ENCODE peak calls at places on chromosomes 16 and 17, in four cellular contexts. E, T, H and B are unnamed samples. For H3K4me1, the result is how much of the 10 kb centered on the place peaks cover.

GRCh38 chr16:88395669-88396584 is 13.2 kb downstream of the ZNF469 start:
- DNase-seq in E (no peak), T (no peak), H (no peak), B (no peak)

GRCh38 chr16:71399801-71400563 is 41.5 kb downstream of the CALB2 start:
- DNase-seq in E (no peak), T (no peak), H (no peak), B (no peak)

GRCh38 chr17:32523827-32524552 is 37.2 kb downstream of the CDK5R1 start:
- DNase-seq in E (no peak), T (no peak), H (no peak), B (no peak)

GRCh38 chr16:86087561-86088230 is 188.7 kb downstream of the IRF8 start:
- DNase-seq in E (peak), T (no peak), H (no peak), B (no peak)

GRCh38 chr17:38844261-38844757 is 9.2 kb downstream of the RPL23 start:
- DNase-seq in E (no peak), T (no peak), H (no peak), B (no peak)

GRCh38 chr16:50763211-50763610 is 21.3 kb downstream of the CYLD start:
- DNase-seq in E (no peak), T (no peak), H (no peak), B (no peak)

GRCh38 chr17:29593546-29594440 is 861 bp downstream of the ANKRD13B start:
- DNase-seq in E (peak), T (peak), H (peak), B (no peak)

GRCh38 chr16:424623-425081 is 797 bp upstream of the RAB11FIP3 start:
- DNase-seq in E (no peak), T (no peak), H (peak), B (no peak)

GRCh38 chr16:15846510-15846909 is 10.3 kb downstream of the MYH11 start:
- DNase-seq in E (no peak), T (no peak), H (no peak), B (no peak)

GRCh38 chr17:61816538-61816937 is 46.8 kb downstream of the BRIP1 start:
- DNase-seq in E (no peak), T (no peak), H (no peak), B (no peak)

GRCh38 chr16:89185062-89185751 is 13.7 kb downstream of the CDH15 start:
- DNase-seq in E (no peak), T (no peak), H (peak), B (no peak)

GRCh38 chr17:41739661-41740352 is 5.4 kb upstream of the HAP1 start:
- DNase-seq in E (no peak), T (no peak), H (no peak), B (no peak)

GRCh38 chr17:78661092-78661770 is 84.0 kb upstream of the DNAH17 start:
- DNase-seq in E (no peak), T (no peak), H (no peak), B (no peak)

GRCh38 chr16:55014022-55014421 is 83.4 kb downstream of the IRX5 start:
- DNase-seq in E (no peak), T (no peak), H (no peak), B (no peak)

GRCh38 chr16:79601092-79601977 is 798 bp upstream of the MAF start:
- DNase-seq in E (peak), T (peak), H (peak), B (peak)

GRCh38 chr17:48236681-48237134 is 129.1 kb downstream of the SNX11 start:
- DNase-seq in E (no peak), T (no peak), H (no peak), B (no peak)

GRCh38 chr17:45128331-45128730 is 4.0 kb downstream of the PLCD3 start:
- DNase-seq in E (no peak), T (no peak), H (peak), B (no peak)

GRCh38 chr17:66507982-66508760 is 205.8 kb downstream of the PRKCA start:
- DNase-seq in E (no peak), T (no peak), H (no peak), B (no peak)

GRCh38 chr16:725463-726187 is 618 bp downstream of the CCDC78 start:
- DNase-seq in E (no peak), T (no peak), H (no peak), B (no peak)

GRCh38 chr16:66478733-66479511 is 51.8 kb downstream of the BEAN1 start:
- DNase-seq in E (peak), T (peak), H (peak), B (peak)

GRCh38 chr17:74737299-74738050 is 419 bp downstream of the RAB37 start:
- DNase-seq in E (peak), T (peak), H (peak), B (no peak)

GRCh38 chr16:17470002-17470870 is 524 bp downstream of the XYLT1 start:
- DNase-seq in E (peak), T (peak), H (peak), B (no peak)

GRCh38 chr16:78574571-78574970 is 475.1 kb downstream of the WWOX start:
- DNase-seq in E (no peak), T (no peak), H (no peak), B (no peak)

GRCh38 chr17:65170839-65171238 is 33.7 kb downstream of the RGS9 start:
- DNase-seq in E (no peak), T (no peak), H (peak), B (no peak)

GRCh38 chr16:50096791-50097190 is 31.0 kb downstream of the HEATR3 start:
- DNase-seq in E (no peak), T (no peak), H (no peak), B (no peak)

GRCh38 chr17:15255713-15256454 is 9.2 kb downstream of the PMP22 start:
- DNase-seq in E (no peak), T (no peak), H (peak), B (no peak)

GRCh38 chr16:81632392-81633146 is 146.5 kb upstream of the PLCG2 start:
- DNase-seq in E (no peak), T (no peak), H (no peak), B (peak)

GRCh38 chr16:28073836-28074235 is 10.3 kb upstream of the GSG1L start:
- DNase-seq in E (no peak), T (no peak), H (no peak), B (no peak)

GRCh38 chr16:3945751-3946603 is 65.5 kb upstream of the CREBBP start:
- DNase-seq in E (peak), T (no peak), H (peak), B (no peak)

GRCh38 chr16:85350973-85351372 is 238.7 kb upstream of the CIBAR2 start:
- DNase-seq in E (peak), T (no peak), H (peak), B (peak)

GRCh38 chr16:28155293-28155692 is 56.5 kb downstream of the XPO6 start:
- DNase-seq in E (no peak), T (no peak), H (no peak), B (no peak)

GRCh38 chr16:87436225-87437172 is 44.4 kb downstream of the MAP1LC3B start:
- DNase-seq in E (peak), T (no peak), H (peak), B (no peak)

DNA sequence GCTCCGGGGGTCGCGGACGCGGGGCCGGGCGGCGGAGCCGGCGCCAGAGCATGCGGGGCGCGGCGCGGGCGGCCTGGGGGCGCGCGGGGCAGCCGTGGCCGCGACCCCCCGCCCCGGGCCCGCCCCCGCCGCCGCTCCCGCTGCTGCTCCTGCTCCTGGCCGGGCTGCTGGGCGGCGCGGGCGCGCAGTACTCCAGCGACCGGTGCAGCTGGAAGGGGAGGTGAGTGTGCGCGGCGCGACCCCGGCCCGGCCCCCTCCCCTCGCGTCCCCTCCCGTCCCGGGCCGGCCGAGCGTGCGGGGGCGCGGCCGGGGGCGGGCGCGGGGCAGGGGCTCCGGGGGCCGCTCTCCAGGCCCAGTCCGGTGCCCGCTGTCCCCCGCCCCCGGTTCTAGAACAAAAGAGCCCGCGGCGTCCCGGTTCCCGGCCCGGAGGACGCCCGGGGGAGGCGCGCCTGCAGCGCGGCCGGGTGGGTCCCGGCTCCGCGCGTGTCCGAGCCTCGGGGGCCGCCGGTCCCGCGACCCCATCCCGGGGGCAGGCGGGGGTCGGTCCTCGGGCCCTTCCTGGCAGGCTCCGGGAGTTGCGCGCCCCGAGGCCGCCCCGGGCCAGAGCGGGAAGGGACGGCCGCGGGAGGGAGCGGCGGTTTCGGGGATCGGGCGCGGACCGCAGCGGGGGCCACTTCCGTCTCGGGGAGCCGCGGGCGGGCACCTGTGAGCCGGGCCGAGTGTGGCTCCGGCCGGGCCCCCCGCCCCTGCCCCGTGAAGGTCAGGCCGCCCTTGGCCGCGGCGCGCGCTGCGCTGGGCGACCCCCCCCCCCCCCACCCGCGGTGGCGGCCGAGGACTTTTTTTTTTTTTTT is 582 bp downstream of the METRNL start:
- DNase-seq in E (peak), T (peak), H (peak), B (no peak)
- H3K27ac ChIP-seq in E (no peak), T (no peak), H (peak), B (peak)

GRCh38 chr16:57112403-57113041 is 20.1 kb downstream of the CPNE2 start:
- DNase-seq in E (peak), T (no peak), H (no peak), B (peak)

GRCh38 chr16:57115148-57115503 is 22.7 kb downstream of the CPNE2 start:
- DNase-seq in E (no peak), T (no peak), H (no peak), B (no peak)

GRCh38 chr16:57113042-57113453 is 20.7 kb downstream of the CPNE2 start:
- DNase-seq in E (no peak), T (no peak), H (no peak), B (no peak)

GRCh38 chr16:57115504-57116182 is 23.3 kb downstream of the CPNE2 start:
- DNase-seq in E (no peak), T (peak), H (peak), B (no peak)

DNA sequence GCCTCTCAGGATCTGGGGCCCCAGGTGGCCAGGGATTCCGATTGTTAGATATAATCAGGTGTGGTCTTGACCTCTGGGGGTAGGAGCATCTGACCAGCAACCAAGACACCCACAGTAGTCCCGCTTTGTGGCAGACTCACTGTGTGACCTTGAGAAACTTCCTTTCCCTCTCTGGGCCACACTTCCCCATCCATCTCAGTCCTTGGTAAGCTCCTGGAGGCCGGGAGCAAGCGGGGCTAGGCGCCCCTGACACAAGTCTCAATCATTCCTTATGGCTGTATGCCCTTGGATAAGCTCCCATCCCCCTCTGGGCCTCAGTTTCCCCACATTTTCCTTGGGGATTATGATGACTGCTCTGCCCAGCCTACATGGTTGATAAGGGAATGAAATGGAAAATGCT is 21.3 kb downstream of the CPNE2 start:
- DNase-seq in E (no peak), T (no peak), H (peak), B (no peak)
- H3K4me1 ChIP-seq in E (under half), T (under half), H (under half), B (under half)

GRCh38 chr16:84196101-84196500 is 5.1 kb downstream of the ADAD2 start:
- DNase-seq in E (no peak), T (no peak), H (no peak), B (no peak)

GRCh38 chr16:84193480-84193879 is 2.5 kb downstream of the ADAD2 start:
- DNase-seq in E (no peak), T (no peak), H (no peak), B (no peak)

GRCh38 chr16:84194470-84195200 is 3.7 kb downstream of the ADAD2 start:
- DNase-seq in E (no peak), T (no peak), H (no peak), B (no peak)

GRCh38 chr16:84195201-84196093 is 4.5 kb downstream of the ADAD2 start:
- DNase-seq in E (no peak), T (no peak), H (no peak), B (no peak)

GRCh38 chr16:84194018-84194417 is 3.1 kb downstream of the ADAD2 start:
- DNase-seq in E (no peak), T (no peak), H (no peak), B (no peak)
- H3K4me3 ChIP-seq in E (no peak), T (no peak), H (no peak), B (no peak)

GRCh38 chr17:76262732-76263344 is 2.3 kb upstream of the UBALD2 start:
- DNase-seq in E (no peak), T (no peak), H (peak), B (no peak)
- H3K27ac ChIP-seq in E (no peak), T (no peak), H (no peak), B (no peak)

DNA sequence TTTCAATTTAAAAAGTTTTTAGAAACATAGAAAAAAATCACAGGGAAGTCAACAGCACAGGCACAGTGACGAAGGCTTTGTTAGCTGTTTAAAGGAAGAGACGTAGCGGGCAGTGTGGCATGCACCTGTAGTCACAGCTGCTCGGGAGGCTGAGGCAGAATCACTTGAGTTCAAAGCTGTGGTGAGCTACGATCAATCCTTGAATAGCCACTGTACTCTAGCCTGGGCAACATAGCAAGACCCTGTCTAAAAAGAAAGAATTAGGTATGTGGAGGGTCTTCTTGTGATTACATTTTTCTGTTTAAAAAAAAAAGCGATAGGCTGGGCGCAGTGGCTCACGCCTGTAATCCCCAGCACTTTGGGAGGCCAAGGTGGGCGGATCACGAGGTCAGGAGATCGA is 50.1 kb downstream of the FOXK2 start:
- DNase-seq in E (no peak), T (no peak), H (no peak), B (no peak)
- H3K4me1 ChIP-seq in E (under half), T (under half), H (under half), B (under half)

DNA sequence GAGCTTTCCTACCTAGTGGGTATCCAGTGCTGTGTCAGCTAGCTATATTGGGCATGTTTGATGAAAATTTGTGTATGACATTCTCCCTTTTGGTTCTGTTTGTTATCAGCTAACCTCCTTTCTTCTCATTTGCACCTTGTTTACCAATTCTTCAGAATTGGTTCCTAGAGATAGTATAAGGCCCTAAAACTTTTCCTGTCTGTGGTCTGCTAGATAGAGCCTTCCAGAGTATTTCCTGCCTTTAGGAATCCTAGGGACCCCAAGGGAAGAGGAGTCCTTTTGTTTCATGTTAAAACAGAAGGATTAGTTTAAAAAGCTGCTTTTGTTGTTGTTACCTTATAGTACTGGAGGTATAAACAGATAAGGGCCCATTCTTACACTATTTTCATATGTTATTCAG is 11.5 kb downstream of the MAP3K3 start:
- DNase-seq in E (no peak), T (no peak), H (no peak), B (no peak)
- H3K4me3 ChIP-seq in E (no peak), T (no peak), H (no peak), B (no peak)

GRCh38 chr16:73569266-73569665 is 521.3 kb upstream of the ZFHX3 start:
- DNase-seq in E (no peak), T (no peak), H (no peak), B (no peak)

GRCh38 chr16:73565925-73566324 is 518.0 kb upstream of the ZFHX3 start:
- DNase-seq in E (no peak), T (no peak), H (no peak), B (no peak)

GRCh38 chr16:73568769-73569168 is 520.8 kb upstream of the ZFHX3 start:
- DNase-seq in E (no peak), T (no peak), H (no peak), B (no peak)

GRCh38 chr16:73563709-73564108 is 515.8 kb upstream of the ZFHX3 start:
- DNase-seq in E (no peak), T (no peak), H (no peak), B (no peak)

DNA sequence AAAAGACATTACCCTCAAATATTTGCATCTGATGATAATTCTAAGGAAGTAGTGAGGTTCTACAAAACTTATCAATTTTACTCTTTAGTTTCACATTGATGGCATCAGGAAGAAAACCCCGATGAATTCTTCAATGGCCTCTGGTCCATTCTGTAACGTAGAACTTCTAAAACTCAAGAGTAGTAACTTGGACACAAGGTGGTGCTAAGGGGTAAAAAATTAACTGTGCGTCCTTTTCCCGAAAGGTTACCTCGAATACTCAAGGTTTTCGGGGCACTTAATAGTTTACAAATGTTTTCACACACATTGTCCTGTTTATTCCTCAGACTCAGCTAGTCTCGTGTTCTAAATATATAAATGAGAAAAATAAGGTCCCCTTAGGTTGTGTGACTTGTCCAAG is 517.3 kb upstream of the ZFHX3 start:
- DNase-seq in E (peak), T (peak), H (no peak), B (no peak)
- H3K27ac ChIP-seq in E (no peak), T (no peak), H (no peak), B (no peak)

DNA sequence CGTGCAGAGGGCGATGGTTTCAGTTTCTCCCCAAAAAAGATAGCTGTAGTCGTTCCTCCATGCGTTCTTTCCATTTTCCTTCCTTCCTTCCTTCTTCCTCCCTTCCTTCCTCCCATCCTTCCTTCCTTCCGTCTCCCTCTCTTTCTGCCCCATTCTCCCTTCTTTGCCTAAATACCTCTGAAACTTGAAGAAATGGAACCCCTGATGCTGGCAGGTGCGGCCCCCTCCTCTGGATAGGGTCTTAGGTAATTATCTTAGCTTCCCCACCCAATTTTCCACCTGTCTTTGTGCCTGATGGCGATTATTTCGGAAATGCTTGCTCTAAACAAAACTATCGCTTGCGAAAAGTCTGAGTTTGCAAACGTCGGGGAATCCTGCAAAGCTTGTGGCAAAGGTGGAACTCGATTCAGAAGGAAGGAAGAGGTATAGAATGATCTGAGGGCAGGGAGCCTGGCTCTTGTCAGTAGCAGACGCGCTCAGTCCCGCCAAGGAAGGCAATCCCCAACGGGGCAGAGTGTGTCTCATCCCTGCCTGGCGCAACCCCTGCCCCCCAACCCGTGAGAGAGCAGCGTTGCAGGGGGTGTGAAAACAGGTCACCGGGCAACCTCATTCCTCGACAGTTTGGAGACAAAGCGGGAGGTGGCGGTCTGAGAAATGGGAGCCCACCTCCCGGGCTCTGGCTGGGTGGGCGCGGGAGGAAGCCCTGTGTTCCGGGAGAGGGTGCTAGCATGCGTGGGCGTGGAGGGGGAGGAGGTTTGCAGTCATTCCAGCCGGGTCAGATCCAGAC is 2.9 kb upstream of the CBX8 start:
- DNase-seq in E (no peak), T (peak), H (no peak), B (no peak)
- H3K4me1 ChIP-seq in E (under half), T (under half), H (under half), B (under half)